ENCODE peak calls at places on chromosomes 5 and 9, in six cellular contexts. M is HEK293T; P is cardiac fibroblast; R is iPS-NIHi11; J is T-helper 1 cell; U is activated CD8-positive, alpha-beta T cell treated with anti-CD3 and anti-CD28 coated beads for 36 hours. N is an unnamed sample.
A peak's percentile ranks its signal among the peaks of the same experiment; 100 is the strongest.

GRCh38 chr9:126471084-126471611 is 142.6 kb upstream of the LMX1B start:
- DNase-seq in M (no peak), J (peak; percentile 92), U (peak; percentile 94), R (no peak), P (peak; percentile 81), N (peak; percentile 63)

GRCh38 chr5:161086456-161086855 is 234.4 kb upstream of the ATP10B start:
- DNase-seq in J (no peak), P (peak; percentile 17), M (no peak), R (no peak), U (no peak), N (no peak)

GRCh38 chr5:148844433-148845279 is 18.2 kb downstream of the ADRB2 start:
- DNase-seq in J (no peak), R (no peak), M (no peak), P (no peak), U (peak; percentile 64), N (no peak)

GRCh38 chr9:104961238-104961637 is 33.3 kb upstream of the ABCA1 start:
- DNase-seq in U (peak; percentile 84), R (peak; percentile 78), M (peak; percentile 41), P (peak; percentile 75), J (peak; percentile 96), N (no peak)

GRCh38 chr9:13628526-13628925 is 349.0 kb upstream of the MPDZ start:
- DNase-seq in U (no peak), R (no peak), P (peak; percentile 70), J (no peak), M (no peak), N (no peak)

GRCh38 chr9:127815512-127816361 is 13.1 kb downstream of the FPGS start:
- DNase-seq in P (no peak), J (no peak), U (no peak), R (no peak), M (no peak), N (no peak)

GRCh38 chr5:108661590-108662219 is 86.0 kb upstream of the FER start:
- DNase-seq in J (no peak), P (peak; percentile 79), M (no peak), U (no peak), R (no peak), N (no peak)

GRCh38 chr5:24547127-24547526 is 97.7 kb downstream of the CDH10 start:
- DNase-seq in U (no peak), J (no peak), M (peak; percentile 15), P (no peak), R (no peak), N (no peak)

GRCh38 chr5:179869101-179869500 is 10.5 kb upstream of the MRNIP start:
- DNase-seq in U (no peak), J (no peak), M (no peak), P (no peak), R (no peak), N (no peak)

GRCh38 chr5:66661149-66661548 is 65.0 kb downstream of the MAST4 start:
- DNase-seq in R (no peak), M (no peak), J (no peak), P (peak; percentile 57), U (no peak), N (no peak)

GRCh38 chr5:106691701-106692100 is 979.0 kb downstream of the EFNA5 start:
- DNase-seq in U (no peak), J (no peak), P (peak; percentile 6), M (no peak), R (no peak), N (no peak)

GRCh38 chr5:168244838-168245555 is 46.4 kb upstream of the WWC1 start:
- DNase-seq in P (no peak), U (no peak), M (no peak), R (no peak), J (no peak), N (no peak)

GRCh38 chr5:112921031-112921832 is 795 bp downstream of the REEP5 start:
- DNase-seq in R (peak; percentile 77), U (peak; percentile 71), J (peak; percentile 47), P (peak; percentile 68), M (peak; percentile 68), N (peak; percentile 49)

GRCh38 chr9:88280816-88281382 is 107.3 kb upstream of the SPIN1 start:
- DNase-seq in R (peak; percentile 34), M (no peak), U (peak; percentile 56), J (no peak), P (peak; percentile 18), N (no peak)